ENCODE peak calls at places on chromosome 9, in ten cellular contexts. D, F, S, J, Y, A, V, Z, O and E are unnamed samples.

GRCh38 chr9:35760651-35761050 is 6.6 kb upstream of the MSMP start:
- DNase-seq in D (no peak), Z (no peak), J (no peak), V (no peak), A (no peak), F (peak), S (no peak), Y (no peak), O (peak), E (no peak)

GRCh38 chr9:22169732-22170131 is 160.6 kb upstream of the CDKN2B start:
- DNase-seq in F (no peak), A (no peak), S (no peak), Y (no peak), J (no peak), D (no peak), V (no peak), O (no peak), Z (peak), E (no peak)

GRCh38 chr9:69249337-69249736 is 75.3 kb downstream of the TJP2 start:
- DNase-seq in V (no peak), A (no peak), F (no peak), J (no peak), D (no peak), Y (no peak), S (peak), O (peak), Z (no peak), E (no peak)

GRCh38 chr9:125147401-125147951 is 4.1 kb upstream of the SCAI start:
- DNase-seq in J (no peak), D (no peak), Z (no peak), A (no peak), Y (no peak), V (no peak), S (no peak), F (no peak), O (no peak), E (no peak)

GRCh38 chr9:123933801-123934200 is 3.9 kb upstream of the DENND1A start:
- DNase-seq in Z (no peak), A (no peak), D (no peak), F (no peak), Y (no peak), V (no peak), J (no peak), S (no peak), O (no peak), E (no peak)

GRCh38 chr9:107147134-107147533 is 135.9 kb upstream of the RAD23B start:
- DNase-seq in D (no peak), J (no peak), O (no peak), V (no peak), F (no peak), A (no peak), S (no peak), Z (no peak), Y (no peak), E (no peak)

GRCh38 chr9:118785456-118785855 is 583.8 kb downstream of the BRINP1 start:
- DNase-seq in D (no peak), O (no peak), J (no peak), V (no peak), Z (no peak), A (no peak), S (no peak), F (no peak), Y (no peak), E (no peak)

GRCh38 chr9:92455217-92455616 is 27.1 kb downstream of the ASPN start:
- DNase-seq in A (no peak), D (no peak), V (no peak), O (peak), Z (no peak), J (no peak), S (no peak), Y (no peak), F (no peak), E (no peak)

GRCh38 chr9:108184941-108185340 is 670.8 kb downstream of the ACTL7B start:
- DNase-seq in D (no peak), J (no peak), Y (no peak), O (peak), S (peak), Z (no peak), A (no peak), V (no peak), F (peak), E (no peak)

GRCh38 chr9:2181794-2182193 is 166.6 kb downstream of the SMARCA2 start:
- DNase-seq in D (no peak), O (peak), F (peak), A (peak), J (no peak), Z (no peak), S (peak), Y (no peak), V (no peak), E (no peak)

GRCh38 chr9:93265972-93266371 is 82.0 kb downstream of the WNK2 start:
- DNase-seq in S (no peak), D (peak), A (no peak), V (no peak), Y (peak), J (no peak), Z (peak), F (no peak), O (no peak), E (no peak)

GRCh38 chr9:13555989-13556500 is 276.6 kb upstream of the MPDZ start:
- DNase-seq in Y (no peak), D (no peak), Z (no peak), S (no peak), V (no peak), A (no peak), J (no peak), O (no peak), F (no peak), E (no peak)

GRCh38 chr9:114016629-114017423 is 61.3 kb downstream of the AMBP start:
- DNase-seq in A (peak), Y (no peak), V (no peak), Z (no peak), S (no peak), D (peak), F (no peak), J (no peak), O (no peak), E (no peak)

GRCh38 chr9:92138157-92138959 is 23.1 kb upstream of the SPTLC1 start:
- DNase-seq in Y (peak), S (peak), A (peak), D (peak), J (peak), Z (peak), O (peak), F (peak), V (no peak), E (peak)

GRCh38 chr9:129962889-129963703 is 79.9 kb downstream of the FNBP1 start:
- DNase-seq in Y (peak), J (no peak), D (no peak), V (no peak), S (peak), F (peak), Z (peak), O (peak), A (peak), E (no peak)

GRCh38 chr9:134891713-134892112 is 11.1 kb downstream of the FCN2 start:
- DNase-seq in A (no peak), O (no peak), V (no peak), Y (no peak), D (no peak), Z (no peak), J (no peak), S (no peak), F (no peak), E (no peak)

GRCh38 chr9:71944754-71945409 is 33.4 kb downstream of the C9orf85 start:
- DNase-seq in D (no peak), A (no peak), V (no peak), Y (no peak), Z (no peak), F (no peak), O (peak), J (no peak), S (peak), E (no peak)

GRCh38 chr9:116116411-116116810 is 37.2 kb upstream of the PAPPA start:
- DNase-seq in F (no peak), A (no peak), J (no peak), Z (no peak), V (no peak), Y (no peak), D (no peak), S (no peak), O (no peak), E (no peak)

GRCh38 chr9:128946945-128947422 is 419 bp downstream of the DOLK start:
- DNase-seq in J (peak), Z (no peak), Y (no peak), F (no peak), S (peak), V (no peak), A (peak), O (peak), D (no peak), E (no peak)

GRCh38 chr9:73011956-73012355 is 59.1 kb upstream of the ALDH1A1 start:
- DNase-seq in J (no peak), V (no peak), F (no peak), Y (no peak), S (no peak), A (no peak), D (no peak), Z (no peak), O (no peak), E (no peak)

GRCh38 chr9:75993434-75993833 is 103.0 kb downstream of the PCSK5 start:
- DNase-seq in Z (no peak), V (no peak), A (no peak), J (no peak), F (no peak), Y (no peak), O (peak), S (peak), D (no peak), E (no peak)

GRCh38 chr9:114968710-114969109 is 38.3 kb upstream of the TNFSF8 start:
- DNase-seq in J (no peak), Z (no peak), A (no peak), Y (no peak), S (peak), V (no peak), D (no peak), O (peak), F (no peak), E (no peak)

GRCh38 chr9:127754099-127754760 is 19.1 kb upstream of the TOR2A start:
- DNase-seq in V (no peak), Z (no peak), D (no peak), Y (no peak), O (no peak), J (no peak), A (no peak), F (no peak), S (no peak), E (no peak)

GRCh38 chr9:115717298-115717697 is 436.3 kb upstream of the PAPPA start:
- DNase-seq in Z (no peak), F (no peak), Y (no peak), O (peak), V (no peak), S (peak), A (no peak), J (no peak), D (no peak), E (no peak)

GRCh38 chr9:128001411-128002298 is 20.9 kb upstream of the EEIG1 start:
- DNase-seq in J (no peak), Y (no peak), O (peak), D (no peak), S (peak), A (peak), V (no peak), Z (no peak), F (peak), E (no peak)

GRCh38 chr9:8877753-8878494 is 1078.3 kb upstream of the DMAC1 start:
- DNase-seq in Y (no peak), V (no peak), J (no peak), D (no peak), S (no peak), Z (no peak), A (no peak), O (no peak), F (no peak), E (no peak)

GRCh38 chr9:110788871-110789270 is 120.3 kb downstream of the MUSK start:
- DNase-seq in Z (no peak), O (no peak), V (no peak), F (no peak), D (no peak), S (no peak), J (no peak), Y (no peak), A (no peak), E (no peak)

GRCh38 chr9:129446828-129447550 is 173.9 kb downstream of the C9orf50 start:
- DNase-seq in S (peak), V (no peak), A (no peak), J (no peak), F (no peak), O (no peak), Y (no peak), D (no peak), Z (no peak), E (no peak)

GRCh38 chr9:97124256-97124655 is 85.3 kb upstream of the CTSV start:
- DNase-seq in Y (no peak), S (no peak), F (no peak), J (no peak), D (no peak), A (no peak), V (no peak), Z (no peak), O (no peak), E (no peak)

GRCh38 chr9:131008909-131009618 is at the start of gene LAMC3:
- DNase-seq in J (peak), V (no peak), Y (no peak), F (peak), S (no peak), Z (peak), A (no peak), O (no peak), D (no peak), E (no peak)
- TF ChIP-seq CTCF in J (peak), V (peak), Y (no peak), F (no peak), S (peak), Z (peak), A (peak), O (no peak), D (no peak), E (no peak)

DNA sequence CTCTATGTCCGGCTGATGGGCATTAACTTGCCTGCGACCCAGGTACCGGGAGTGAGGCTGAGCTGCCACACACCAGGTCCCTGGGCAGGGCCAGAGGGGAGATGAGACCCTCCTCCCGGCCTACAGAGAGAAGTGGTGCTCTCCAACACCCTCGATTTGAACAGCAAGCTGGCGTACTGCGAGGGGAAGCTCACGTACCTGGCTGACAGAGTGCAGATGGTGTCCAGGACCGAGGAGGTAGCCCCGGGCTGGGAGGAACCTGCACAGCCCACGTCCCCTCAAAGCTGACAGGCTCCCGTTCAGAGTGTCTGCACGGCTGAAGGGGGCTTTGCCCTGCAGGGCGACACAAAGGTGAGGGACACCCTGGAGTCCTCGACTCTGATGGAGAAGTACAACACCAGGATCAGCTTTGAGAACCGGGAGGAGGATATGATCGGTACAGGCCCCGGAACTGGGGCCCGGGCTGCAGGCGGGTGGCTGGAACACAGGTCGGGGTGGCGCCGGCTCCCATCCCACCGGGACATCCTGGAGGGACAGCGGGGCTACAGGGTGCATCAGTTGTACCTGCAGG is 1.0 kb upstream of the RABL6 start:
- DNase-seq in F (no peak), J (no peak), Z (peak), V (no peak), D (no peak), A (no peak), Y (no peak), S (no peak), O (no peak), E (no peak)
- TF ChIP-seq CTCF in F (no peak), J (no peak), Z (no peak), V (no peak), D (no peak), A (no peak), Y (no peak), S (no peak), O (no peak), E (no peak)

GRCh38 chr9:38133595-38133994 is 64.6 kb upstream of the SHB start:
- DNase-seq in O (no peak), V (no peak), J (no peak), S (no peak), F (no peak), Y (no peak), Z (no peak), A (no peak), D (no peak), E (no peak)
- TF ChIP-seq CTCF in O (no peak), V (no peak), J (no peak), S (no peak), F (no peak), Y (no peak), Z (no peak), A (no peak), D (no peak), E (no peak)

GRCh38 chr9:126462617-126463016 is 136.0 kb downstream of the MVB12B start:
- DNase-seq in O (no peak), V (no peak), Z (no peak), A (no peak), S (no peak), Y (no peak), F (no peak), D (no peak), J (peak), E (no peak)
- TF ChIP-seq CTCF in O (no peak), V (no peak), Z (no peak), A (no peak), S (no peak), Y (no peak), F (no peak), D (no peak), J (no peak), E (no peak)

DNA sequence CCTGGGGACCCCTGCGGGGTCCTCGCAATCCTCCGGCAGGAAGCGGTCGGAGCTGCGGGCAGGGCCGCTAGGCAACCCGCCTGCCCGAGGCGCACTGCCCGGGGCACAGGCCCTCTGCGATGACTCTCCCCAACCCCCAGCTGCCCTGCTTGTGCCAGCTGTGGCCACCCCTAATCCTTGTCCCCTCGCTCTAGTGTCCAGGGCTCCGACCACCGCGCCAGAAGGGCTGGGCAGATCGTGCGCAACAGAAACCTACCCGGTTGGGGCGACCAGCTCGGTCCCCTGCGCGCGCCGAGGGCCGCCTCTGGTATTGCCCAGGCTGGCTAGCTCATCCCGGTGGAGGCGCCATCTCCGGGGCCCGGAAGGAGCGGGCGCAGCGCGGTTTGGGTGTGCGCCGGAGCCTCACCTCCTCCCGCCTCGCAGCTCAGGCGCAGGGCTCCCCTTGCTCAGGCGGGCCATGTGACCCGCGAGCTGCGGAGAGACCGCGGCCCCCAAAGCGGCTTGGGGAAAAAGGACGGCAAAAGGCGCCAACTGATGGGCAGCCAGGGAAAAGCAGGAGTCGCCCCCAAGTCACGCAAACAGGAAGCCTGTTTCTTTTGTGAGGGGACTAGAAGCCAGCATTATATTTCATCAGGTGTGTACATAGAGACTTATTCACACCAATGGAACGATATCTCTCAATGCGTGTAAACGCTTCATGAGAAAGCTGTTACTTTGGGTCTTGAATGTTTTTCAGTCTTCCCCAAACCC is 46.8 kb upstream of the RNF20 start:
- DNase-seq in Y (no peak), Z (no peak), D (no peak), F (no peak), V (no peak), O (peak), A (peak), J (peak), S (peak), E (peak)
- TF ChIP-seq CTCF in Y (no peak), Z (no peak), D (no peak), F (no peak), V (no peak), O (peak), A (no peak), J (no peak), S (peak), E (no peak)